ENCODE peak calls at places on chromosomes 7 and 10, in four cellular contexts. N is transverse colon, Y is psoas muscle, T is AG04450. Z is an unnamed sample.

GRCh38 chr10:65786279-65786678 is 1139.6 kb upstream of the LRRTM3 start:
- DNase-seq in T (no peak), N (no peak), Y (no peak), Z (no peak)

GRCh38 chr7:42770106-42770505 is 141.8 kb downstream of the C7orf25 start:
- DNase-seq in Y (no peak), T (no peak), N (no peak), Z (no peak)

GRCh38 chr10:12513003-12513365 is 163.6 kb downstream of the CAMK1D start:
- DNase-seq in T (no peak), N (no peak), Y (no peak), Z (no peak)

GRCh38 chr10:69861251-69862240 is 59.8 kb downstream of the COL13A1 start:
- DNase-seq in N (no peak), T (no peak), Y (no peak), Z (no peak)

GRCh38 chr10:61284222-61284890 is 168.8 kb downstream of the TMEM26 start:
- DNase-seq in Y (no peak), T (peak), N (no peak), Z (no peak)

GRCh38 chr7:102426268-102427031 is 6.9 kb upstream of the ORAI2 start:
- DNase-seq in N (peak), Y (no peak), T (no peak), Z (peak)

GRCh38 chr10:77887631-77888355 is 38.8 kb downstream of the DLG5 start:
- DNase-seq in Y (no peak), N (no peak), T (no peak), Z (no peak)

GRCh38 chr10:74432841-74433594 is 282.0 kb downstream of the ADK start:
- DNase-seq in T (peak), N (no peak), Y (no peak), Z (no peak)

GRCh38 chr7:142482899-142483658 is 225.2 kb upstream of the PRSS58 start:
- DNase-seq in N (peak), T (no peak), Y (peak), Z (peak)

GRCh38 chr10:96089116-96089515 is 41.0 kb upstream of the ZNF518A start:
- DNase-seq in N (no peak), T (no peak), Y (no peak), Z (no peak)

DNA sequence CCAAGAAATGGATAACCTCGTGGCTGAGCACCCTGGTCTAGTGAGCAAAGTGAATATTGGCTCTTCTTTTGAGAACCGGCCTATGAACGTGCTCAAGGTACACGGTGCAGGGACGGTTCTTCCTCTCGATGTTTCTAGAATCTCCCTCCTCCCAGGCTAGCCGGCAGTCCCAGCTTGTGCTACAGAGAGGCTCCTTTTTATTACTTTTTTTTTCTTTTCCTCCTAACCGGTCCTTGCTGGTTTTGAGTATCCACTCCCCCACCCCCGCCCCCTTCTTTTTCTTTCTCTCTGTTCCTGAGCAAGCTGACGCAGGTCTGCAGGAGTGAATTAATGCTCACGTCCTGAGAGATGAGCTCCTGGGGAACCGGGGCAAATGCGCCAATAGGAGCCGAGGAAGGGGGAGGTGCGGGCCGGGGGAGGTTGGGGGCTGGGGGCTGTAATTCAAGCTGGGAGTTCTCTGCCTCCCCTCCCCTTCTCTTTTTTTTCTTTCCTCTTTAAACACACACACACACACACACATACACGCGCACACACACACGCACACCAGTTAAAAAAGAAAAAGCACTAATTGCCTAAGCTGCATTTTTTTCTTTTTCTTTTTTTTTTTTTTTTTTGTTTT is 6.5 kb downstream of the CPA2 start:
- DNase-seq in N (no peak), T (peak), Y (no peak), Z (no peak)
- H3K4me3 ChIP-seq in N (no peak), T (no peak), Y (peak), Z (no peak)

GRCh38 chr7:95594185-95594584 is 2.1 kb downstream of the PDK4 start:
- DNase-seq in N (no peak), T (no peak), Y (no peak), Z (no peak)

GRCh38 chr7:95590387-95591248 is 5.7 kb downstream of the PDK4 start:
- DNase-seq in Y (no peak), T (no peak), N (no peak), Z (no peak)

GRCh38 chr7:95593343-95593742 is 3.0 kb downstream of the PDK4 start:
- DNase-seq in N (no peak), Y (no peak), T (no peak), Z (no peak)

GRCh38 chr7:95589766-95590165 is 6.5 kb downstream of the PDK4 start:
- DNase-seq in N (no peak), T (no peak), Y (no peak), Z (no peak)

GRCh38 chr7:95592570-95592969 is 3.7 kb downstream of the PDK4 start:
- DNase-seq in Y (no peak), T (no peak), N (no peak), Z (no peak)
- H3K4me3 ChIP-seq in Y (peak), T (no peak), N (peak), Z (no peak)

GRCh38 chr10:52040486-52040885 is 273.6 kb upstream of the DKK1 start:
- DNase-seq in N (no peak), T (no peak), Y (no peak), Z (no peak)
- H3K4me3 ChIP-seq in N (no peak), T (no peak), Y (no peak), Z (no peak)

DNA sequence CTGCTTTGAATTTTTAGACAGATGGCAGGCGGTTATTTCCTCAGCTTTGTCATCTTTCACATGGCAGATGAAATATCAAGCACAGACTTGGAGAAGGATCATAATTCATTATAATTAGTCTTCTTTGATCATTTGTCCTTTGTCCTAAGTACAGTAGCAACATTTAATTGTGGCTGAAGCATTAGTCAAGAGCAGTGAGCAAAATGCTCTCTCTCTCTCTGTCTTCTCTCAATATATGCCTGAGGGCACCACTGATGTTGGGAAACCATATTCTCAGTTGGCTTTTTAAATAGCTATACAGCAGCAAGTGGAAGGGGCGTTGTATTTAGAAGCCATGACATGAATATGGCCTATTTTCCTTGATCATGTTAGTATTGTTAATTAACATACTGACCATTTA is 588.2 kb downstream of the NRG3 start:
- DNase-seq in Y (no peak), N (no peak), T (no peak), Z (no peak)
- H3K4me3 ChIP-seq in Y (no peak), N (no peak), T (no peak), Z (no peak)